ENCODE peak calls at places on chromosomes 16 and 17, in six cellular contexts. E is esophagus muscularis mucosa, Z is uterus, N is lower leg skin, S is tibial nerve, U is endothelial cell of umbilical vein. Y is an unnamed sample.

GRCh38 chr17:45098869-45099616 is 33.3 kb downstream of the PLCD3 start:
- DNase-seq in U (peak), Z (peak), S (peak), N (peak), E (peak), Y (peak)

GRCh38 chr16:1696863-1697262 is 9.1 kb upstream of the MAPK8IP3 start:
- DNase-seq in U (no peak), Z (no peak), S (no peak), E (no peak), N (no peak), Y (no peak)

GRCh38 chr17:40452074-40452787 is 9.0 kb downstream of the IGFBP4 start:
- DNase-seq in N (no peak), U (no peak), Z (peak), E (no peak), S (no peak), Y (no peak)

GRCh38 chr16:81939164-81940067 is 71.9 kb downstream of the SDR42E1 start:
- DNase-seq in E (peak), Z (no peak), S (no peak), U (peak), N (no peak), Y (peak)

GRCh38 chr17:41959030-41959335 is 7.6 kb upstream of the CNP start:
- DNase-seq in E (no peak), N (no peak), S (no peak), Z (no peak), U (no peak), Y (no peak)

GRCh38 chr16:35561346-35561745 is 2101.9 kb downstream of the TP53TG3F start:
- DNase-seq in Z (no peak), N (no peak), U (no peak), S (no peak), E (peak), Y (no peak)

GRCh38 chr17:10114931-10115535 is 83.4 kb downstream of the GAS7 start:
- DNase-seq in S (peak), E (peak), Z (peak), U (no peak), N (peak), Y (peak)

GRCh38 chr16:851209-851810 is 50.8 kb upstream of the GNG13 start:
- DNase-seq in S (no peak), N (no peak), Z (no peak), E (no peak), U (no peak), Y (no peak)

GRCh38 chr16:87063543-87063942 is 253.6 kb downstream of the C16orf95 start:
- DNase-seq in S (no peak), Z (no peak), E (no peak), N (no peak), U (peak), Y (peak)

GRCh38 chr17:1371893-1372590 is 28.0 kb downstream of the YWHAE start:
- DNase-seq in U (no peak), E (no peak), N (no peak), S (no peak), Z (no peak), Y (no peak)

GRCh38 chr17:27222515-27222914 is 71.4 kb upstream of the WSB1 start:
- DNase-seq in Z (no peak), S (no peak), U (no peak), N (no peak), E (no peak), Y (no peak)

GRCh38 chr17:27217631-27218030 is 76.3 kb upstream of the WSB1 start:
- DNase-seq in Z (no peak), U (no peak), N (no peak), S (no peak), E (no peak), Y (no peak)

GRCh38 chr17:27216836-27217235 is 77.1 kb upstream of the WSB1 start:
- DNase-seq in U (no peak), S (no peak), E (no peak), Z (no peak), N (no peak), Y (peak)

GRCh38 chr17:27218041-27218440 is 75.9 kb upstream of the WSB1 start:
- DNase-seq in N (no peak), U (no peak), E (no peak), S (no peak), Z (no peak), Y (no peak)

DNA sequence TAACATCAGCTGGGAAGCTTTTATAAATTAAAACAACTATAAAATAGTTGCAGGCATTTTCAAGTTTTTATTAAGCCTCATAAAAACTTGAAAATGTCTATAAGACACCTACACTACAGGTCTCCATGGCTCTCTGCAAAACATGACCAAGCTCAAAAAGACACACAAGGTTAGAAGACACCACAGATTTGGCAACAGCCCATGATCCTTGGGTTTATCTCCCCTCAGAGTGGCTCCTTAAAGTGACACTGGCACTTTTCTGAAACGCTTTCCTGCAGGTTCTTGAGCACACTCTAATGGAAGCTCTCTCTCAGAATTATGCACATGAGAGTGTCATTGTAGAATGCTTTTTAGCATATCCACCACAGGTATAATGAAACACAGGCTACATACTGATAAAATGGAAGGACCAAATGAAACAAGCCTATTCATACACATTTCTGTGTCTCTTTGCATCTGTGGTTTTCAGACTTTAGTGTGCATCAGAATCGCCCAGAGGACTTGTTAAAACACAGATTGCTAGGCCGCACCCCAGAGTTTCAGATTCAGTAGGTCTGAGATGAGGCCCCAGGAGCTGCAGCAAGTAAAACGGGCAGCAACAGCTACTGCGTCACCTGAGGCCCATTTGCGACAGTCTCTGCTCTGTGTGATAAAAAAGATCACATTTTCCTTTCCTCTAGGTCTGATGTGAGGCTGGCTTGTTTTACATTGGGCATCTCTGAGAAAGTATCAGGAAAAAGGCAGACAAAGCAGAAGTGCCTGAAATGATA is 75.0 kb upstream of the WSB1 start:
- DNase-seq in S (no peak), U (no peak), N (no peak), Z (no peak), E (peak), Y (no peak)
- TF ChIP-seq POLR2A in S (no peak), U (no peak), N (no peak), Z (no peak), E (no peak), Y (no peak)

GRCh38 chr17:82565551-82565950 is 46.0 kb downstream of the FOXK2 start:
- DNase-seq in S (no peak), U (no peak), E (no peak), Z (no peak), N (no peak), Y (no peak)

GRCh38 chr17:82560802-82561428 is 41.4 kb downstream of the FOXK2 start:
- DNase-seq in N (no peak), U (no peak), Z (no peak), S (no peak), E (no peak), Y (no peak)

GRCh38 chr17:82563318-82563717 is 43.8 kb downstream of the FOXK2 start:
- DNase-seq in U (no peak), S (no peak), Z (no peak), E (no peak), N (no peak), Y (no peak)

GRCh38 chr17:82559779-82560642 is 40.5 kb downstream of the FOXK2 start:
- DNase-seq in S (no peak), U (no peak), E (no peak), N (no peak), Z (no peak), Y (no peak)

DNA sequence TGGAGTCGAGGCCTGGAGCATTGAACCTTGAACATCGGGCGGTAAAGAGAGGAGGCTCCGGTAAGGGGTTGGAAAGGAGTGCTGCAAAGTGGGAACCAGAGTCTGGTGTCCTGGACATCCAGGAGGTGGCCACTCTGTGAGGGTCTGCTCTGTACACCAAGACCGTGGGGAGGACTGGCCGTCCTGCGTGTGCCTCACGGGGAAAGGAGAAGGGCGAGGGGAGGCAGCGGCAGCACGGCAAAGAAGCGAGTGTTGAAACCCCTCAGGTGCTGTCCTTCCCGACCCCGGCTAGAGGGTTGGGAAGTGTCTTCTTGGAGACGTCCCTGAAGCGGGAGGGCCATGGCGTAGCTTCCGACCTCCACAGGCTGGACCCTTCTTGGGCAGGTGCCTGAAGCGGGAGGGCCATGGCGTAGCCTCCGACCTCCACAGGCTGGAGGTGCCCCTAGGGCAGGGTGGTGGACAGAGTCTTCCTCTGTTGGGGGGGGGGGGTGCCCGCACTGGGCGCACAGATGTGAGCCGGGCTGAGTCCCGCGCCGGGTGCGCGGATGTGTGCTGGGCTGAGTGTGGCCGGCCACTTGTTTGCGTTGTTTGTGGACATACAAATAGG is 42.0 kb downstream of the FOXK2 start:
- DNase-seq in E (no peak), Z (no peak), U (no peak), S (no peak), N (no peak), Y (no peak)
- H3K4me3 ChIP-seq in E (no peak), Z (no peak), U (no peak), S (no peak), N (no peak), Y (no peak)

GRCh38 chr17:79676796-79677195 is 53.9 kb upstream of the ENPP7 start:
- DNase-seq in S (no peak), U (no peak), N (no peak), Z (no peak), E (no peak), Y (no peak)
- TF ChIP-seq POLR2A in S (no peak), U (no peak), N (no peak), Z (no peak), E (no peak), Y (no peak)

DNA sequence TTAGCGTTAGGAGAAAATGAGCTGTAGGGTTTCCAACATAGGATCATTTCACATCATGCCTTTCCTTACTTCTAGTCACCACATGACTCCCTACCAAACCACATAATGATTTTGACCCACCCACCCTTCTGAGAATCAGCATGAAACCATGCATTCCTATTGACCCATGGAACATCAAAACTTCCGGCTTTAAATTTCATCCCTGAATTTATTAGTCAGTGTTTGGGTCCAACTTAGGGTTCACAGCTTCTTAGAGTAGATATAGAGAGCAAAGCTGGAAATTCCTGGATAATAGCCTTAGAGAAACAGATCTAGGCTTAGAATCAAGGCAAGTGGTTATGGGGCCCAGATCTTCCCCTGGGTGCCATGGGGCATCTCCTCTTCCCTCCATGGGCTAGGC is 162.6 kb downstream of the TOX3 start:
- DNase-seq in E (peak), N (no peak), U (no peak), Z (no peak), S (no peak), Y (no peak)
- H3K4me3 ChIP-seq in E (no peak), N (no peak), U (no peak), Z (no peak), S (no peak), Y (no peak)

GRCh38 chr17:74210191-74211140 is 2.9 kb upstream of the TTYH2 start:
- DNase-seq in E (no peak), S (peak), Z (peak), N (no peak), U (peak), Y (peak)
- TF ChIP-seq POLR2A in E (no peak), S (no peak), Z (no peak), N (no peak), U (peak), Y (no peak)

DNA sequence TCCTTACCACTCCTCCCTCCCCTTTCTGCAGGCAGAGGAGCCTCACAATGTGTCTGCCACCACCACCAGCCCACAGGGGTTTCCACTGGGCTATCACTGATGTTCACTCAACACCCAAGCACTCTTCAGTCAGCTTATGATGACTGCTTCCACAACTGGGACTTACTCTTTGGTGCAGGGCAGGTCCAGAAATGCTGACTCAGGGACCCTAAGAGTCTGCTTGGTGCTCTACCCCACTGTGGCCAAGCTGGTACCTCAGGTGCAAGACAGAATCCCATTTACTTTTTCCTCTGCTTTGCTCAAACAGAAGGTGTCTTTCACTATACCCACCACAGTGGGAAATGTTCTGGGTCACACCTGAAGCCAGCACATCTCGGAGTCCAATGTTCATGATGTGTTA is 40.1 kb downstream of the ZNF267 start:
- DNase-seq in E (no peak), U (no peak), Z (no peak), S (no peak), N (no peak), Y (no peak)
- H3K4me3 ChIP-seq in E (no peak), U (no peak), Z (no peak), S (no peak), N (no peak), Y (no peak)